ENCODE peak calls at places on chromosomes 6 and 20, in nine cellular contexts. S, X, H, Y, M, I, D, P and Q are unnamed samples.

GRCh38 chr6:106518748-106519147 is 110.5 kb downstream of the RTN4IP1 start:
- DNase-seq in I (no peak), M (no peak), P (no peak), Y (no peak), D (no peak), X (no peak), S (no peak), H (peak; percentile 31), Q (no peak)

GRCh38 chr6:28875348-28875747 is 48.4 kb downstream of the TRIM27 start:
- DNase-seq in H (peak; percentile 90), P (no peak), Y (no peak), X (no peak), S (no peak), D (no peak), I (no peak), M (no peak), Q (peak; percentile 38)

GRCh38 chr20:13220194-13220856 is 749 bp upstream of the ISM1 start:
- DNase-seq in H (no peak), D (peak; percentile 3), Y (peak; percentile 55), X (no peak), P (peak; percentile 10), S (peak; percentile 50), I (no peak), M (peak; percentile 53), Q (peak; percentile 87)

GRCh38 chr20:37265152-37265551 is 3.5 kb upstream of the GHRH start:
- DNase-seq in D (no peak), P (no peak), I (no peak), Y (no peak), H (peak; percentile 50), M (no peak), X (no peak), S (no peak), Q (no peak)

GRCh38 chr6:38166411-38167240 is 347.1 kb downstream of the ZFAND3 start:
- DNase-seq in S (no peak), M (no peak), I (no peak), X (no peak), Y (no peak), P (no peak), H (no peak), D (no peak), Q (no peak)

GRCh38 chr6:30463651-30464618 is 25.4 kb upstream of the HLA-E start:
- DNase-seq in X (no peak), D (peak; percentile 50), I (peak; percentile 15), P (peak; percentile 54), M (no peak), S (no peak), H (no peak), Y (no peak), Q (peak; percentile 53)

GRCh38 chr6:33692760-33693158 is 18.7 kb downstream of the UQCC2 start:
- DNase-seq in Y (no peak), H (no peak), X (no peak), D (peak; percentile 7), S (no peak), I (no peak), M (no peak), P (peak; percentile 28), Q (no peak)

GRCh38 chr6:166785131-166785530 is 158.1 kb upstream of the RPS6KA2 start:
- DNase-seq in I (no peak), D (no peak), H (no peak), X (no peak), S (no peak), Y (no peak), M (no peak), P (no peak), Q (no peak)

GRCh38 chr6:6665505-6665904 is 77.0 kb downstream of the LY86 start:
- DNase-seq in D (no peak), X (no peak), Y (no peak), P (no peak), S (no peak), H (no peak), M (no peak), I (no peak), Q (peak; percentile 30)

GRCh38 chr6:21502682-21503081 is 90.9 kb upstream of the SOX4 start:
- DNase-seq in S (no peak), H (no peak), I (no peak), X (no peak), D (no peak), P (no peak), M (no peak), Y (no peak), Q (no peak)

DNA sequence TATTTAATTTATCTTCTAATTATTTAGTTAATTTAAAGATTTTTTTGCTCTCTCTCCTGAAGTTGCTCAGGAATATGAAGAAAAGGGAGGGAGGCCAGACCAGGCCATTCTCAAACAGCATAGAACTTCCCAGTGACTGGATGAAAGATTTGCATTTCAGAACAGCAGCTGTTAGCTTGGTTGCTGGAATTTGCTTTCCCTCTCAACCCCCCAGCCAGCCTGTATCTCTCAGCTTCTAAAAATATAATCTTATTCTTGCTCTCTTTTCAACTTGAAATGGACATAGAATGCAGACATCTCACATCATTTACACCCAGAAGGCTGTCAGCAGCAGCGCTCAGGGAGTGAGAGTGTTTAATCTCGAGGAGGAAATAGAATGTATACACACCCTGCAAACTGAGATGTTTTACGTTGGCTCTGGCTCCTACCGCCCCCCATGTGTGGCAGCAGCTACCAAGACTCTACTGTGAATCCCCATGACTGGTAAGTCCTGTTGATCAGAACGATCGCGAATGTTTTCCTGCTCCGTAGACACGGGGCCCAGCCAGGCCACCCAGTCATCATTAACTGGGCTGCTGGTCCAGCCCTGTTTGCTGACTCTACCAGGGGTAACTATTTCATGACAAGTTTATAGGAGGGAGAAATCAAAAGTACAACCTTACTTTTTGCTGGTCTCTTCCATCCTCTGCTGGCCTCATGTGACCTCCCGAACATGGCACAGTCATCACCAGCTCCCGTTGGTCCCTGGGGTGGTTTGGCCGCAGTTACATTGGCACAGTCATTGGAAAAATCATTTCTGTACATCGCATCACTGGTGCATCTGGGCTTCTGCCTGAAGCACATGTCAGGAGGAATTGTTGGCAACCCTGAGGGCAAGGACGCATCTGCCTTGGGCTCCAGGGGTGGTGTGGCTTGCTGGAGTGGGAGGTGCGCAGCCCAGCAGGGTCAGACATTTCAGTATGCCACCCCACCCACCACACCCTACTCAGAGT is 163.2 kb upstream of the SLC24A3 start:
- DNase-seq in P (no peak), H (no peak), D (no peak), X (no peak), S (no peak), M (no peak), I (no peak), Y (no peak), Q (no peak)
- TF ChIP-seq CTCF in P (no peak), H (no peak), D (no peak), X (no peak), S (no peak), M (no peak), I (no peak), Y (no peak), Q (no peak)

GRCh38 chr6:162854228-162854627 is 126.5 kb downstream of the PACRG start:
- DNase-seq in X (no peak), D (no peak), S (no peak), P (peak; percentile 14), H (no peak), Y (no peak), I (no peak), M (no peak), Q (no peak)

GRCh38 chr6:162854734-162855191 is 127.0 kb downstream of the PACRG start:
- DNase-seq in H (no peak), D (no peak), P (peak; percentile 37), S (no peak), X (no peak), M (no peak), I (no peak), Y (no peak), Q (no peak)

GRCh38 chr6:162852810-162853577 is 125.2 kb downstream of the PACRG start:
- DNase-seq in I (no peak), X (no peak), M (no peak), Y (no peak), S (no peak), H (no peak), P (peak; percentile 3), D (no peak), Q (peak; percentile 24)

GRCh38 chr6:162857321-162857720 is 129.5 kb downstream of the PACRG start:
- DNase-seq in P (peak; percentile 10), D (no peak), Y (no peak), S (no peak), H (no peak), M (no peak), X (no peak), I (no peak), Q (peak; percentile 9)

DNA sequence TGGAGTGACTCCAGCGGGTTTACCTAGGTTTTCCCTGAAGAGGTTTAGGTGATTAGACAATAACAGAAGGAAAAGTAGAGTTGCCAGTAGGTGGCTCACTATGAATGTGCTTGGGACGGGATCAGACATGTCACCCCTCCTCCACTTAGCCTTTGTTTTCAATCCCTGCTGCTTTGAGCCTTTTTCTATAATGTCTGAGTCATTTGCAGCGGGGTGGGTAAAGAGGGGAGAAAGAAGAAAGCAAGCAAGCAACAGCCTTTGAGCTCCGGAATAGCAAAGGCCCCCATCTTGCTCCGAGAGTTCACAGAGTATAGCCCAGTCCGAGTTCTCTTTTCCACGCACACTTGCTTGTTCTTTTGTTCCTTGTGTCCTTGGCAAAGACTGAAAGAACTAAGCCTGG is 129.1 kb downstream of the PACRG start:
- DNase-seq in I (no peak), X (peak; percentile 29), H (no peak), S (peak; percentile 58), P (peak; percentile 90), Y (peak; percentile 5), D (peak; percentile 60), M (peak; percentile 80), Q (peak; percentile 91)
- H3K4me3 ChIP-seq in I (no peak overlapping the region), X (no peak overlapping the region), H (no peak overlapping the region), S (peak overlapping the region; percentile 16), P (no peak overlapping the region), Y (no peak overlapping the region), D (peak overlapping the region; percentile 22), M (peak overlapping the region; percentile 22), Q (peak overlapping the region; percentile 40)

DNA sequence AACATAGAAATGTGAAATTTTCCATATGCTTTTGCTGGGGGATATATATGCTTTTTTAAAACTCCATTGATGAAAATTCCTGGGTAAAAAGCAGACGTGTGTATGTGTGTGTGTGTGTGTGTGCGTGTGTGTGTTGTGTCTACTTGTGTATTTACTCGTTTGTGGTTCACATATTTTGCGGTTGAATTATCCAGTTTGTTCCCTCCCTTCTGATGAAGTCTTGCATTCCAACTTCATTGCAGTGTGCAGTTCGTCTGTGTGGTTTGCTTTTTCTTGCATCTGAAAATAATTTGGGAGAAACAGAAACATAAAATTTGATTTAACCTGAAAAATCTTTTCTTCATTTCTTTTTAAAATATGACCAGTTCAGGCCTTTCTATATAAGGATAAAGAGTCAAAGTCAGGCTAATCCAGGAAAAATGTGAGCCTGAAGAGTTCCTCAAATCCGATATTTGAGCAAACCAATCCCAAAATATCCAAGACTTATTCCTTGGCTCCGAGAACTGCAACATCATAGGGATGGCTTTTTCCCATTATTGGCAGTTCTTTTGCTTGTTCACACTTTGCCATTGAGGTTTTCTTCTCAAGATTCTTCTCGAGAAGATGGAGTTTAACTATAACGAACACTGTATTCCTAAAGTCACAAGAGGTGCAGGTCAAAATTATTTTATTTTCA is 202.2 kb upstream of the CCN2 start:
- DNase-seq in S (no peak), P (peak; percentile 95), I (no peak), H (no peak), M (no peak), Y (no peak), D (peak; percentile 86), X (no peak), Q (no peak)
- H3K4me2 ChIP-seq in S (no peak overlapping the region), P (peak overlapping the region; percentile 73), I (no peak overlapping the region), H (no peak overlapping the region), M (no peak overlapping the region), Y (no peak overlapping the region), D (peak overlapping the region; percentile 8), X (no peak overlapping the region), Q (no peak overlapping the region)

DNA sequence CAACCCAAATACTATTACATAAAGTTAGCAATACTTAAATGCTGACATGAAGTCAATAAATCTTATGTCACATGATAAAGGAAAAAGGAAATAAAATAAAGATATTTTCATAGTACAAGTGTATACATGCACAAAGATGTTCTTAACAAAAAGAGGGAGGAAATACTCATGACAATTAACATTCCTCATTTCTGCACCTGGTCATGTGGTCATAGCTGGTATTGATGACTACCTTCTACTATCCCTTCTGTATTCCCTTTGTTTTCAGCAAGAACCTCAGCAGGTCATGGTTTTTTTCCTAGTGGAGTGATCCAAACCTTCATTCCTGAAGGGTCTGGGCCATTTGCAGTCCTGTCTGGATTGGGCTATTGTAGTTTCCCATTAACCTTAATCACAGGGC is 43.5 kb upstream of the FYN start:
- DNase-seq in Y (no peak), S (no peak), D (no peak), X (no peak), P (no peak), M (no peak), I (no peak), H (no peak), Q (no peak)
- TF ChIP-seq CTCF in Y (no peak), S (no peak), D (no peak), X (no peak), P (no peak), M (no peak), I (no peak), H (no peak), Q (no peak)